ENCODE peak calls at places on chromosomes 3 and 15, in seven cellular contexts. N is mesothelial cell of epicardium, G is stomach, E is gastrocnemius medialis, P is fibroblast of mammary gland, M is RWPE1, V is GM13977. S is an unnamed sample.

GRCh38 chr3:84092907-84093306 is 865.9 kb upstream of the CADM2 start:
- DNase-seq in E (no peak), N (no peak), P (no peak), M (no peak), G (no peak), V (no peak), S (no peak)

GRCh38 chr3:69710153-69710977 is 28.9 kb upstream of the MITF start:
- DNase-seq in M (no peak), V (no peak), P (peak), G (no peak), N (no peak), E (no peak), S (no peak)

GRCh38 chr3:40821316-40821715 is 296.6 kb downstream of the ZNF621 start:
- DNase-seq in P (no peak), V (no peak), E (no peak), N (no peak), M (no peak), G (no peak), S (no peak)

GRCh38 chr15:40582726-40583246 is 11.3 kb upstream of the KNL1 start:
- DNase-seq in M (no peak), E (no peak), G (no peak), P (peak), V (no peak), N (no peak), S (no peak)

GRCh38 chr15:100383302-100384107 is 41.7 kb upstream of the ADAMTS17 start:
- DNase-seq in G (no peak), V (no peak), E (no peak), N (no peak), M (peak), P (peak), S (no peak)

GRCh38 chr15:79050977-79051376 is 39.6 kb downstream of the RASGRF1 start:
- DNase-seq in P (no peak), V (no peak), E (no peak), M (no peak), N (no peak), G (no peak), S (no peak)

GRCh38 chr3:167732313-167733065 is 2.2 kb downstream of the PDCD10 start:
- DNase-seq in G (no peak), E (no peak), N (no peak), M (no peak), P (peak), V (no peak), S (no peak)

GRCh38 chr3:143167956-143168355 is 48.4 kb downstream of the CHST2 start:
- DNase-seq in G (no peak), V (no peak), P (peak), M (peak), E (no peak), N (no peak), S (no peak)

GRCh38 chr3:138509586-138509985 is 75.2 kb downstream of the ESYT3 start:
- DNase-seq in E (no peak), M (no peak), G (no peak), V (no peak), P (peak), N (no peak), S (no peak)

GRCh38 chr15:77830041-77830440 is 197.3 kb upstream of the LINGO1 start:
- DNase-seq in V (no peak), M (no peak), E (no peak), N (peak), G (no peak), P (peak), S (no peak)

GRCh38 chr3:196159952-196160804 is 51.0 kb downstream of the ZDHHC19 start:
- DNase-seq in E (no peak), M (peak), P (peak), N (no peak), G (peak), V (peak), S (peak)

GRCh38 chr3:126364731-126365301 is 7.6 kb upstream of the KLF15 start:
- DNase-seq in M (no peak), N (no peak), V (no peak), G (no peak), P (no peak), E (no peak), S (peak)

GRCh38 chr3:134485075-134485536 is 679 bp downstream of the ANAPC13 start:
- DNase-seq in E (no peak), N (no peak), G (no peak), P (peak), V (peak), M (peak), S (no peak)

GRCh38 chr15:90205050-90205848 is 4.1 kb downstream of the SEMA4B start:
- DNase-seq in P (no peak), N (no peak), E (no peak), M (no peak), G (no peak), V (no peak), S (no peak)

GRCh38 chr3:194872669-194872977 is 186.9 kb downstream of the FAM43A start:
- DNase-seq in M (peak), V (no peak), G (no peak), P (peak), N (no peak), E (no peak), S (no peak)

GRCh38 chr3:60514866-60515265 is 736.4 kb downstream of the FHIT start:
- DNase-seq in N (no peak), M (no peak), V (no peak), P (no peak), G (no peak), E (no peak), S (no peak)

GRCh38 chr3:113157408-113157980 is 53.9 kb upstream of the BOC start:
- DNase-seq in P (peak), G (no peak), N (no peak), M (no peak), V (no peak), E (peak), S (peak)

GRCh38 chr15:39807791-39808190 is 25.1 kb upstream of the FSIP1 start:
- DNase-seq in N (no peak), E (no peak), P (no peak), G (no peak), M (no peak), V (no peak), S (no peak)

GRCh38 chr15:70164156-70164900 is 66.6 kb upstream of the TLE3 start:
- DNase-seq in N (no peak), V (no peak), E (no peak), P (peak), M (no peak), G (no peak), S (no peak)

GRCh38 chr3:143763568-143764162 is 84.6 kb downstream of the SLC9A9 start:
- DNase-seq in M (peak), G (no peak), E (no peak), P (peak), N (no peak), V (no peak), S (no peak)

GRCh38 chr3:190089711-190090110 is 31.0 kb downstream of the P3H2 start:
- DNase-seq in V (peak), P (peak), M (no peak), E (no peak), G (no peak), N (no peak), S (no peak)

GRCh38 chr3:120875989-120876388 is 32.0 kb upstream of the STXBP5L start:
- DNase-seq in P (no peak), G (no peak), M (no peak), E (no peak), N (no peak), V (no peak), S (no peak)

GRCh38 chr3:143668924-143669790 is 179.1 kb downstream of the SLC9A9 start:
- DNase-seq in N (no peak), P (peak), M (no peak), G (no peak), V (peak), E (no peak), S (no peak)

GRCh38 chr3:3998140-3998977 is 199.1 kb downstream of the LRRN1 start:
- DNase-seq in M (no peak), G (no peak), E (no peak), V (peak), N (no peak), P (peak), S (no peak)

GRCh38 chr3:100169186-100169585 is 54.9 kb upstream of the FILIP1L start:
- DNase-seq in E (no peak), G (no peak), N (no peak), M (no peak), P (no peak), V (no peak), S (no peak)

GRCh38 chr15:72198410-72199270 is 1.1 kb upstream of the GRAMD2A start:
- DNase-seq in P (no peak), E (no peak), N (no peak), G (no peak), V (no peak), M (no peak), S (no peak)

GRCh38 chr15:73225358-73226015 is 143.3 kb downstream of the HCN4 start:
- DNase-seq in V (no peak), P (no peak), G (no peak), E (no peak), N (no peak), M (no peak), S (peak)

GRCh38 chr15:74130849-74131617 is 647 bp downstream of the ISLR2 start:
- DNase-seq in V (no peak), M (no peak), E (no peak), P (no peak), G (no peak), N (no peak), S (no peak)

GRCh38 chr3:34189133-34189532 is 390.7 kb downstream of the PDCD6IP start:
- DNase-seq in M (no peak), E (no peak), N (no peak), P (no peak), G (no peak), V (no peak), S (no peak)

GRCh38 chr3:121796970-121797369 is 37.9 kb downstream of the IQCB1 start:
- DNase-seq in M (no peak), N (no peak), P (no peak), E (no peak), G (no peak), V (no peak), S (no peak)

GRCh38 chr3:168796339-168796738 is 700.6 kb upstream of the GOLIM4 start:
- DNase-seq in E (no peak), M (no peak), G (no peak), P (no peak), V (no peak), N (no peak), S (no peak)

GRCh38 chr15:35630570-35630969 is 84.6 kb upstream of the DPH6 start:
- DNase-seq in E (peak), G (no peak), P (peak), M (peak), V (no peak), N (no peak), S (peak)

GRCh38 chr3:159929181-159929893 is 59.3 kb upstream of the IL12A start:
- DNase-seq in M (peak), V (peak), E (no peak), N (no peak), P (peak), G (no peak), S (no peak)
- TF ChIP-seq CTCF in M (no peak), V (peak), E (no peak), N (no peak), P (peak), G (no peak), S (no peak)

GRCh38 chr3:135736740-135737139 is 228.8 kb upstream of the PPP2R3A start:
- DNase-seq in V (no peak), M (no peak), P (peak), E (no peak), G (no peak), N (no peak), S (no peak)
- TF ChIP-seq CTCF in V (peak), M (no peak), P (peak), E (no peak), G (no peak), N (no peak), S (no peak)

GRCh38 chr3:157115069-157116006 is 44.6 kb downstream of the CCNL1 start:
- DNase-seq in G (no peak), V (no peak), P (no peak), N (no peak), M (no peak), E (peak), S (no peak)

GRCh38 chr3:157116017-157116416 is 43.9 kb downstream of the CCNL1 start:
- DNase-seq in M (no peak), P (no peak), N (no peak), V (no peak), G (no peak), E (no peak), S (no peak)

GRCh38 chr3:157112536-157112935 is 47.4 kb downstream of the CCNL1 start:
- DNase-seq in M (no peak), P (no peak), G (no peak), E (no peak), N (no peak), V (no peak), S (no peak)

GRCh38 chr3:157111578-157111977 is 48.4 kb downstream of the CCNL1 start:
- DNase-seq in M (no peak), G (no peak), E (no peak), V (no peak), N (no peak), P (no peak), S (no peak)

DNA sequence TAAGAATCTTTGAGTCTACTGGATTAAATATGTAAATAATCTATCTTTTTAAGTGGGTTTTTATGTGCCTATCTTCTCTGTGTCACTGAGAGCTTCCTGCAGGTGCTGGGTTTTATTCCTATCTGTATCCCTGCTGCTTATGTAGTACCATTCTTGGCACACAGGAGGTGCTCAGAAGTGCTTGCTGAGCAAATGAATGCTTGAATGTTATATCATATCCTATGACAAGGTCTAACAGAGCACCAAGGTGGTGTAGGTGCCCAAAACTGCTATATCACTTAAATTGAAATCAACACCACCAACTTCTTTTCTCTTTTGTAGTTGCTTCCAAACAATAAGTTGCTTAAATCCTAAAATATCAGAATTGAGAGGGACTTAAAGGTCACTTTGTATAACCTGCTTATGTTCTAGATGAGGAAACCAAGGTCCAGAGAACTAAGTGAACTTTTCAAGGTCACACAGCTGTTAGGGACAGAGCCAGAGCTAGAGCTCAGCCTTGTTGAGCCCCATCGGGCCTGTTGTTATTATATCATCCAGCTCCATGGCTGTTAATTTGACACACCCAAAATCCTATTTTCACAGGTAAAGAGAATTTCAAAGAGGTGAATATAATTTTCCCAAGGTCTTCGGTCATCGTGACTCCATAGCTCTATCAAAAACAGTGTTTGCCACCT is 46.0 kb downstream of the CCNL1 start:
- DNase-seq in P (no peak), G (no peak), N (no peak), E (no peak), V (no peak), M (no peak), S (no peak)
- TF ChIP-seq CTCF in P (peak), G (no peak), N (no peak), E (no peak), V (peak), M (no peak), S (no peak)

GRCh38 chr3:86828751-86829150 is 162.2 kb downstream of the VGLL3 start:
- DNase-seq in N (no peak), E (no peak), V (no peak), M (no peak), P (peak), G (no peak), S (no peak)

GRCh38 chr3:86830566-86830965 is 160.4 kb downstream of the VGLL3 start:
- DNase-seq in N (no peak), G (no peak), P (peak), M (no peak), E (no peak), V (no peak), S (no peak)

DNA sequence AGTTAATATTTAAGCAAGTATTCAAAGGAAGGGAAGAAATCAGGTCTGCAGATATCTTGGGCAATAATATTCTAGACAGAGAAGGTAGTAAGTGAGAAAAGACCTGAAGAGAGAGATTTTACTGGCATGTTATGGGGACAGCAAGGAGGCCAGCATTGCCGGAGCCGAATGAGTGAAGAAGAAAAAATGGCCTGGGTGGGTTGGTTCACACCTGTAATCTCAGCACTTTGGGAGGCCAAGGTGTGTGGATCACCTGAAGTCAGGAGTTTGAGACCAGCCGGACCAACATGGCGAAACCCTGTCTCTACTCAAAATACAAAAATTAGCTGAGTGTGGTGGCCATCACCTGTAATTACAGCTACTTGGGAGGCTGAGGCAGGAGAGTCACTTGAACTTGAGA is 164.7 kb downstream of the VGLL3 start:
- DNase-seq in N (no peak), V (no peak), M (no peak), G (no peak), E (no peak), P (no peak), S (no peak)
- TF ChIP-seq CTCF in N (no peak), V (no peak), M (no peak), G (no peak), E (no peak), P (no peak), S (no peak)

GRCh38 chr3:154904328-154904727 is 175.8 kb upstream of the MME start:
- DNase-seq in N (no peak), M (peak), G (no peak), P (peak), E (no peak), V (no peak), S (no peak)
- TF ChIP-seq CTCF in N (peak), M (no peak), G (peak), P (peak), E (no peak), V (peak), S (no peak)

DNA sequence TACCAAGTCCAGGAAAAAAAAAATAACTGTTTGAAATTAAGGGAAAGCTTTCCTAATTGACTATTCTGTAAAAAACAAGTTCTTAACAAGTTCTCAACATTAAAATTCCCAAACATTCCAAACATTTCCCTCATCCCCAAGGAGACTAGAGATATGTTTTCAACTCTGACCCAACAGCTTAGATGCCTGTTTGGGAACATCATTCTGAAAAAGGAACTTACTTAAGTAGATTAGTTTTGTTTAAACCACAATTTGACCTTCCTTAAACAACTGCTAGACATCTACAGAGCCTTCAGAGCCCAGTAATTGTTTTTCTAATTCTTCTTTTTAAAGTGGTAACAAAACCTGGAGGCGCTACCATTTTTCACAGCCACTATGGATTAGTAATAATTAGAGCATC is 12.8 kb downstream of the UBR1 start:
- DNase-seq in V (no peak), M (no peak), N (no peak), G (no peak), E (no peak), P (peak), S (no peak)
- TF ChIP-seq CTCF in V (no peak), M (no peak), N (no peak), G (no peak), E (no peak), P (no peak), S (no peak)

GRCh38 chr3:72818092-72818721 is 30.0 kb downstream of the SHQ1 start:
- DNase-seq in E (no peak), N (no peak), G (no peak), P (peak), V (no peak), M (peak), S (no peak)
- TF ChIP-seq CTCF in E (no peak), N (peak), G (peak), P (peak), V (peak), M (peak), S (no peak)

GRCh38 chr3:164199982-164200823 is 878.1 kb downstream of the SI start:
- DNase-seq in P (no peak), M (no peak), G (no peak), N (no peak), E (no peak), V (no peak), S (no peak)

GRCh38 chr3:164192974-164193373 is 885.3 kb downstream of the SI start:
- DNase-seq in V (no peak), M (no peak), N (no peak), E (no peak), P (no peak), G (no peak), S (no peak)

GRCh38 chr3:164190566-164190965 is 887.7 kb downstream of the SI start:
- DNase-seq in E (no peak), N (no peak), P (no peak), M (no peak), V (no peak), G (no peak), S (no peak)

GRCh38 chr3:164196477-164196876 is 881.8 kb downstream of the SI start:
- DNase-seq in M (no peak), E (no peak), G (no peak), N (no peak), P (no peak), V (no peak), S (no peak)

GRCh38 chr3:164194842-164195241 is 883.5 kb downstream of the SI start:
- DNase-seq in M (no peak), N (no peak), E (no peak), V (no peak), P (no peak), G (no peak), S (no peak)
- TF ChIP-seq CTCF in M (no peak), N (no peak), E (no peak), V (peak), P (no peak), G (no peak), S (no peak)

DNA sequence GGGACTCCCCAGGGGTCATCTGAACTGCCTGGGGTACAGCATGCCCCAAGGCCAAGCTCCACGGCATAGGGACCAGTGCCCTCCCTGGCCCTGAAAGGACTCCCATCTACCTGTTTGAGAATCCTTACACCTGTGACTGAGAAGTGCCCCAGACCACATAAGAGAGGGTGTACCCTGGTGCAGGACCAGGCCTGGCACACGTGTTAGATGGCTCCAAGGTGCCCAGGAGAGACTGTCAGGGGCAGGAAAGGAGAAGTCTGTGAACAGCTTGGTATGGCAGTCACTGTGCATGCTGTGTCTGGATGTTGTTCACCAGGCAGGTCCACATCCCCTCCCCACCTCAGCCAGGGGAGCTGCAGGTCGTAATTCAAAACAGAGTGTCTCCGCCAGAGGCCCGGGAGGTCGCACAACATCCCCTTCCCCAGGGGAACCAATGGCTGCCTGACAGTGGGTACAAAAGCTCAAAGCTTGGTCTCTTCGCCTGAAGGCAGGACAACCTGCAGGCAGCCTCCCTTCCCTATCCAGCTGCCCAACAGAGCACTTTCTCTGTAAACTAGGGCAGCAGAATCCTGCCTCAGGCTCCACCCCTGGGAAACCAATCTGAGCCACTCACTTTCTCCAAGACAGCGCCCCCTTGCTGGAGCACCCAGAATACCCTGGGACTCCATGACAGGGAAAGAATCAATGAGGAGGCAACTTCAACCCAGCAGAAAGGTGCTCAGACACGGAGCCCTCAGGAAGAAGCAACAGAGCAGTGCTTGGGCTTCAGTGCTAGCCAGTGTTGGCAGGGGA is 3.9 kb downstream of the NUP210 start:
- DNase-seq in P (no peak), N (no peak), V (no peak), G (no peak), M (no peak), E (no peak), S (no peak)
- TF ChIP-seq CTCF in P (no peak), N (no peak), V (peak), G (no peak), M (no peak), E (no peak), S (no peak)

GRCh38 chr3:186529204-186529999 is 14.8 kb downstream of the CRYGS start:
- DNase-seq in G (no peak), M (no peak), E (no peak), N (no peak), P (no peak), V (no peak), S (no peak)
- TF ChIP-seq CTCF in G (no peak), M (no peak), E (no peak), N (no peak), P (no peak), V (peak), S (no peak)